ENCODE peak calls at places on chromosome 11, in five cellular contexts. E is spleen, Q is endothelial cell of umbilical vein, O is sigmoid colon, I is HCT116. A is an unnamed sample.

GRCh38 chr11:75105462-75105925 is 8.8 kb upstream of the OR2AT4 start:
- DNase-seq in E (no peak), Q (no peak), O (no peak), I (peak; percentile 39), A (no peak)

GRCh38 chr11:123582992-123583504 is 71.4 kb downstream of the SCN3B start:
- DNase-seq in E (no peak), Q (no peak), O (no peak), I (no peak), A (no peak)

GRCh38 chr11:44849922-44850321 is 100.8 kb downstream of the TP53I11 start:
- DNase-seq in E (no peak), Q (no peak), O (no peak), I (no peak), A (no peak)

GRCh38 chr11:123054301-123055065 is 7.5 kb downstream of the HSPA8 start:
- DNase-seq in E (no peak), Q (peak; percentile 68), O (no peak), I (peak; percentile 56), A (no peak)

GRCh38 chr11:126898802-126899201 is 101.8 kb downstream of the KIRREL3 start:
- DNase-seq in E (no peak), Q (no peak), O (no peak), I (no peak), A (no peak)

GRCh38 chr11:10459029-10459970 is 4.2 kb downstream of the AMPD3 start:
- DNase-seq in E (no peak), Q (no peak), O (no peak), I (no peak), A (no peak)

GRCh38 chr11:4672470-4672869 is 25.2 kb downstream of the OR51E2 start:
- DNase-seq in E (no peak), Q (no peak), O (no peak), I (no peak), A (no peak)

GRCh38 chr11:82714346-82715174 is 19.1 kb downstream of the FAM181B start:
- DNase-seq in E (no peak), Q (no peak), O (no peak), I (no peak), A (no peak)

GRCh38 chr11:120894207-120894989 is 129.5 kb upstream of the TBCEL start:
- DNase-seq in E (peak; percentile 47), Q (no peak), O (no peak), I (no peak), A (no peak)

GRCh38 chr11:130945945-130946344 is 29.7 kb upstream of the SNX19 start:
- DNase-seq in E (no peak), Q (no peak), O (peak; percentile 74), I (no peak), A (no peak)

GRCh38 chr11:9615031-9615451 is 41.6 kb downstream of the WEE1 start:
- DNase-seq in E (no peak), Q (no peak), O (no peak), I (no peak), A (no peak)

GRCh38 chr11:129202646-129203045 is 10.5 kb upstream of the ARHGAP32 start:
- DNase-seq in E (no peak), Q (no peak), O (no peak), I (no peak), A (no peak)

GRCh38 chr11:17767301-17767885 is 32.8 kb downstream of the KCNC1 start:
- DNase-seq in E (peak; percentile 35), Q (no peak), O (no peak), I (no peak), A (no peak)

GRCh38 chr11:78202733-78203167 is 14.0 kb downstream of the USP35 start:
- DNase-seq in E (peak; percentile 14), Q (no peak), O (peak; percentile 29), I (no peak), A (no peak)

GRCh38 chr11:43694477-43694876 is 13.9 kb downstream of the HSD17B12 start:
- DNase-seq in E (no peak), Q (no peak), O (no peak), I (no peak), A (no peak)

GRCh38 chr11:126348806-126349582 is 6.5 kb upstream of the ST3GAL4 start:
- DNase-seq in E (peak; percentile 66), Q (peak; percentile 82), O (no peak), I (no peak), A (no peak)

DNA sequence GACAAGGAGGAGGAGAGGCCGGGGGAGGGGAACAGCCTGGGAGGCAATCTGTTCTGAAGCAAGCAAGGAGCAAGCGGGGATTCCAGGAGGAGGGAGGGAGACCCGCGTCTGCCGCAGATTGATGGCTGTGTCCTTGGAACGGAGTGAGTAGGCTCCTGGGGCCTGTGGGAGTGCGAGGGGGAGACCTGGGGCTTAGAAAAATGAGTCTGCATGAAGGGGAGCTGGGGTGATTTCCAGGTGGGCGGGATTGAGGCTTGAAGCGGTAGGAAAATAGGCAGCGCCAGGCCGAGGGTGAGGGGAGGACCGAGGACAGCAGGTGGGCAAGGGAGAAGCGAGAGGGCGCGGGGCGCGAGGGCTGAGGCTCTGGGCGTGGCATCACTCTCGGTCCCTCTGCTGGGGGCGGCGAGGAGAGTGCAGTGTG is 1.6 kb upstream of the LRRC55 start:
- DNase-seq in E (no peak), Q (no peak), O (no peak), I (no peak), A (peak; percentile 62)
- TF ChIP-seq POLR2AphosphoS5 in E (no peak), Q (no peak), O (no peak), I (no peak), A (no peak)

GRCh38 chr11:57643802-57644201 is 5.9 kb downstream of the YPEL4 start:
- DNase-seq in E (no peak), Q (peak; percentile 32), O (no peak), I (no peak), A (no peak)
- TF ChIP-seq CTCF in E (no peak), Q (no peak), O (no peak), I (peak; percentile 11), A (no peak)

GRCh38 chr11:3123316-3123715 is 41.8 kb downstream of the OSBPL5 start:
- DNase-seq in E (peak; percentile 72), Q (no peak), O (peak; percentile 96), I (no peak), A (peak; percentile 89)
- TF ChIP-seq POLR2AphosphoS5 in E (no peak), Q (no peak), O (no peak), I (no peak), A (no peak)

DNA sequence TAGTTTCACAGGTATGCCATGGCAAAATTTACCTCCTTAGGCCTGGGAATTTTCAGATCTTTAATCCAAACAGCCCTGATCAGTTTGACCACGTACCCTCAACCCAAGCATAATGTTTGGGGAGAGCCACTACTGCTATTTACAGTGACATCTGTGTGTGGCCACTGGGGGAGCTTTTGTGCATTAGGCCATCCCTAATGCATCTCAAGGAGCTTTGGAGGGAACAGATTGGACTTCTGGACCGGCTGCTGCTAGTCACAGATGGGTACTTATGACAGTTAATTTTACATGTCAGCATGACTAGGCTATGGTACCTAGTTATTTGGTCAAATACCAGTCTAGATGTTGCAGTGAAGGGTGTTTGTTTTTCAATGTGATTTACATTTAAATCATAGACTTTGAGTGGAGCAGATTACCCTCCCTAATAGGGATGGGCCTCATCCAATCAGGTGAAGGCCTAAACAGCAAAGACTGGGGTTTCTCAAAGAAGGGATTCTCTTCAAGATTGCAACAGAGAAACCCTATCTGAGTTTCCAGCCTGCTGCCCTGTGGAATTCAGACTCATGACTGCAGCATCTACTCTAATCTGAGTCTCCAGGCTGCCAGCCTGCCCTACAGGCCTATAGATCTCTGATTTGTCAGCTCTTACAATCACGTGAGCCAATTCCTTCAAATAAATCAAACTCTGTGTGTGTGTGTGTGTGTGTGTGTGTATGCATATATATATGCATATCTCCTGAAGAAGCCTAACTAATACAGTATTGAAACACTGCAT is 37.9 kb upstream of the GALNT18 start:
- DNase-seq in E (no peak), Q (no peak), O (no peak), I (no peak), A (no peak)
- TF ChIP-seq CTCF in E (no peak), Q (no peak), O (no peak), I (no peak), A (no peak)

DNA sequence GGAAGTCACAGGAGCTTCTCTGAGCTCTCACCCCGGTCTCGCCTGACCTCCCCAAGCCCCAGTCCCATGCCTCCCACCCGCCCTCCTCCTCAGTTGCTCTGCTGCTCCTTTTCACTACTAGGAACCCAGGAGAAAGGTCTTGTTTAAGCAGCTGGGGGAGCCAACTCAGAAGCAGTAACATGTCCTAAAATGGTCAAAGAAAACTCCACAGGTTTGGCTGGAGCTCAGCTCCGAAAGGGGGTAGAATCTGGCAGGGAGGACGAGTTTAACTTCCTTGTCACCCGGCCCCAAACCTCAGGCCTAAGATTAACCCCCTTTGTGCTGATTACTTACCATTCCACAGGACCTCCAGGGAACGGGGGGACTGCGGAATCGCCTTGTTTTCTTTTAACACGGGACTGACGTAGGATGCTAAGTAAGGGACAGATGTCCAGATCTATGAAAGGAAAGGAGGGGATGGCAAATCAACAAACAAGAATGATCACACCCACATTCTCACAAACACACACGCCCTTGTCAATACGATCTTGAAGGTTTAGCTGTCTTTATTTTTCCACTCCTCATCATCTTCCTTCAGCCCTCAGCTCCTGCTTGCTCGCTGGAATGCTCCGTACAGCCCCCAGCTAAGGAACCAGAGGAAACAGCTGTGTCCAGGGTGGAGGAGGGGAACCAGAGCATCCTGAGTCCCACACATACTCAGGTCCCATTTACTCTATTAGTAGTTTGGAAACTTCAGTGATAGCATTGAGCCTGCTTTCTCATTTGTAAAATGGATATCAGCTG is 13.5 kb downstream of the PCSK7 start:
- DNase-seq in E (peak; percentile 56), Q (peak; percentile 35), O (peak; percentile 85), I (no peak), A (no peak)
- TF ChIP-seq POLR2AphosphoS5 in E (no peak), Q (no peak), O (peak; percentile 42), I (no peak), A (no peak)

DNA sequence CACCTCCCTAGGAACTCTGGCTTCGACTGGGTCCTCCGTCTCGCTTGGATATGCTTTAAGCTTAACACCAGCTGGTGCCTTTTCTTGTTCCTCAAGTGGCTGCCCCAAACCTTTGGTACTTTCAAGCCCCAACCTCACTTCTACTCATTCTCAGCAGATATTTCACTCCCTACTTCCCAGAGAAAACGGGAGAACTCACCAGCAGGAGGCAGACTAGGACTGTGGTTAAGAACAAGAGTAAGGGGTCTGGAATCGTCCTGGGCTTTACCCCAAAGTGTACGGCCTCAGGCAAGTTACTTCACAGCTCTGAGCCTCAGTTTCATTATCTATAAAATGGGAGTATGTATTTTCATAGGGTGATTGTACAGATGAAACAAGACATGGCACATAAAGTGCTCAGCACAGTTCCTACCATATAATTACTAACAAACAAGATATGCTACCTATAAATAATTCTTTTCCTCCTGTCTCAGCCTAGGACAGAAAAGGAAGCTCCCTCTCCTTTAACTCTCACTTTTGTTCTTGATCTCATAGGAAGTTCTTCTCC is 37.8 kb downstream of the PAMR1 start:
- DNase-seq in E (no peak), Q (peak; percentile 37), O (no peak), I (peak; percentile 22), A (no peak)
- TF ChIP-seq CTCF in E (no peak), Q (peak; percentile 28), O (no peak), I (peak; percentile 66), A (peak; percentile 17)